ENCODE peak calls at places on chromosome 19, in seven cellular contexts. G is astrocyte, Z is body of pancreas, I is right lobe of liver, O is BE2C, R is adipocyte, F is uterus. Q is an unnamed sample. For H3K4me1, the result is how much of the 10 kb centered on the place peaks cover.

GRCh38 chr19:41813911-41814310 is 17.5 kb downstream of the CEACAM3 start:
- DNase-seq in F (no peak), I (no peak), G (no peak), O (no peak), R (no peak), Z (no peak), Q (no peak)

GRCh38 chr19:7690779-7691258 is 10.2 kb downstream of the TRAPPC5 start:
- DNase-seq in Z (no peak), G (no peak), I (no peak), F (no peak), R (no peak), O (no peak), Q (no peak)

GRCh38 chr19:54609356-54609791 is 15.9 kb downstream of the LILRA1 start:
- DNase-seq in F (no peak), I (no peak), R (no peak), Z (no peak), G (no peak), O (no peak), Q (no peak)

GRCh38 chr19:10416380-10417257 is 3.7 kb upstream of the PDE4A start:
- DNase-seq in O (peak), I (peak), G (peak), F (no peak), R (peak), Z (peak), Q (peak)

GRCh38 chr19:40982594-40983101 is 8.4 kb upstream of the CYP2B6 start:
- DNase-seq in O (no peak), Z (no peak), G (peak), R (no peak), I (no peak), F (no peak), Q (no peak)

GRCh38 chr19:6773323-6773931 is 919 bp downstream of the VAV1 start:
- DNase-seq in I (peak), G (no peak), F (no peak), O (no peak), Z (no peak), R (no peak), Q (no peak)

GRCh38 chr19:55158848-55159793 is 1.6 kb upstream of the TNNI3 start:
- DNase-seq in I (no peak), Z (no peak), G (no peak), O (no peak), F (no peak), R (no peak), Q (no peak)

GRCh38 chr19:6996810-6997209 is 24.4 kb downstream of the MBD3L2B start:
- DNase-seq in R (no peak), I (no peak), F (no peak), Z (no peak), O (no peak), G (no peak), Q (no peak)

GRCh38 chr19:10852098-10852800 is 4.0 kb downstream of the C19orf38 start:
- DNase-seq in G (peak), Z (no peak), I (no peak), O (no peak), R (peak), F (no peak), Q (no peak)

GRCh38 chr19:39870171-39870971 is 24.2 kb upstream of the FBL start:
- DNase-seq in I (no peak), Z (no peak), R (no peak), O (no peak), F (no peak), G (no peak), Q (no peak)

GRCh38 chr19:1411255-1412191 is 4.1 kb downstream of the DAZAP1 start:
- DNase-seq in Z (peak), G (peak), I (no peak), R (no peak), O (peak), F (no peak), Q (no peak)
- H3K4me1 ChIP-seq in Z (half or more), G (half or more), I (under half), R (half or more), O (under half), F (half or more), Q (half or more)

DNA sequence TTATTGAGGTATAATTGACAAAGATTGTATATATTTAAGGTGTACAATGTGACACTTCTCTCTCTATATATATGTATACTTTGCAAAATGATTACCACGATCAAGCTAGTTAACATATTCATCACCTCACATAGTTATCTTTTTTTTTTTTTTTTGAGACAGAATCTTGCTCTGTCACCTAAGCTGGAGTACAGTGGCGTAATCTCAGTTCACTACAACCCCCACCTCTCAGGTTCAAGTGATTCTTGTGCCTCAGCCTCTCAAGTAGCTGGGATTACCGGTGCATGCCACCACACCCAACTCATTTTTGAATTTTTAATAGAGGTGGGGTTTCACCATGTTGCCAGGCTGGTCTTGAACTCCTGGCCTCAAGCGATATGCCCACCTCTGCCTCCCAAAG is 3.7 kb downstream of the ZSCAN4 start:
- DNase-seq in Z (no peak), I (no peak), G (no peak), R (no peak), F (no peak), O (no peak), Q (no peak)
- H3K4me1 ChIP-seq in Z (under half), I (under half), G (under half), R (under half), F (under half), O (under half), Q (under half)

GRCh38 chr19:540867-541637 is 2.8 kb upstream of the GZMM start:
- DNase-seq in F (no peak), O (no peak), Z (no peak), R (no peak), G (no peak), I (peak), Q (no peak)

GRCh38 chr19:539429-540030 is 4.3 kb upstream of the GZMM start:
- DNase-seq in Z (no peak), G (no peak), I (no peak), R (no peak), O (no peak), F (no peak), Q (no peak)

GRCh38 chr19:536031-536880 is 4.7 kb downstream of the CDC34 start:
- DNase-seq in O (no peak), F (no peak), G (no peak), Z (no peak), I (peak), R (no peak), Q (no peak)

GRCh38 chr19:536881-537404 is 5.4 kb downstream of the CDC34 start:
- DNase-seq in G (no peak), R (no peak), Z (no peak), F (no peak), O (no peak), I (peak), Q (no peak)

GRCh38 chr19:538641-539428 is 5.0 kb upstream of the GZMM start:
- DNase-seq in O (no peak), F (no peak), G (no peak), I (no peak), Z (no peak), R (no peak), Q (no peak)
- H3K4me1 ChIP-seq in O (under half), F (under half), G (under half), I (under half), Z (under half), R (under half), Q (under half)

GRCh38 chr19:14555918-14556661 is 15.8 kb downstream of the NDUFB7 start:
- DNase-seq in F (no peak), R (no peak), Z (no peak), I (no peak), O (no peak), G (peak), Q (no peak)
- H3K4me1 ChIP-seq in F (under half), R (under half), Z (under half), I (under half), O (under half), G (under half), Q (under half)

DNA sequence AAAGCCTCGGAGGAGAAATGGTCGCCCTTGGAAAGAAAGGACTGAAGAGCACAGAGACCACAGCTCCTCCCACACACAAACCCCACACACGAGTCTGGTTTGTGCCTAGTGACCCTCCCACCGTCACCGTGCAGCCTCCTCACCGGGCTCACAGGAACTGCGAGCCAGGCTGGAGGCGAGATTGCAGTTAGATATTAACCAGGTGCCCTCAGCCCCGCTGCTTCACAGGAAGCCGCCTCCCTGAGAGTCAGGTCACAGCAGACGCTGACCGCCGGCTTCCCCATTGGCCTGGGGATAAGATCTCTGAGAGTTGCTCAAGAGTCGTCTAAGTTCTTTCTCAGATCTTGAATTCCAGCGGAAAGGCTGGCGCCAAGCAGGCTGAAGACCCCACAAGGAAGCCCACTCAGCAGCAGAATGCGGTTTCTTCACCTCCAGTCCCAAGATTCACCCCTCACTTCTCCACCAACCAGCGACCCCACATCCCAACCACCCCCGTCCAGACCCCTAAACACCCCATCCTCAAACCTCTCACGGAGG is 844 bp downstream of the ZNF44 start:
- DNase-seq in I (peak), F (peak), R (peak), Z (peak), O (peak), G (peak), Q (peak)
- H3K4me1 ChIP-seq in I (under half), F (under half), R (under half), Z (under half), O (under half), G (under half), Q (under half)

GRCh38 chr19:46225558-46226004 is 4.0 kb upstream of the IGFL1 start:
- DNase-seq in O (no peak), I (no peak), F (no peak), R (peak), G (peak), Z (no peak), Q (no peak)
- H3K4me1 ChIP-seq in O (under half), I (under half), F (under half), R (under half), G (under half), Z (under half), Q (under half)

GRCh38 chr19:5127710-5128109 is 158.8 kb downstream of the KDM4B start:
- DNase-seq in G (no peak), F (no peak), O (peak), Z (no peak), R (no peak), I (no peak), Q (no peak)

GRCh38 chr19:5129691-5130090 is 160.8 kb downstream of the KDM4B start:
- DNase-seq in O (no peak), G (no peak), Z (no peak), F (no peak), R (no peak), I (no peak), Q (no peak)

GRCh38 chr19:5130371-5131030 is 161.6 kb downstream of the KDM4B start:
- DNase-seq in G (no peak), O (no peak), Z (peak), R (no peak), F (no peak), I (no peak), Q (peak)

GRCh38 chr19:5128251-5128931 is 159.5 kb downstream of the KDM4B start:
- DNase-seq in Z (peak), O (peak), R (peak), I (peak), F (peak), G (peak), Q (no peak)

GRCh38 chr19:5128932-5129389 is 160.0 kb downstream of the KDM4B start:
- DNase-seq in F (peak), Z (peak), G (no peak), R (no peak), O (no peak), I (no peak), Q (no peak)
- H3K4me1 ChIP-seq in F (under half), Z (half or more), G (under half), R (under half), O (under half), I (under half), Q (under half)

DNA sequence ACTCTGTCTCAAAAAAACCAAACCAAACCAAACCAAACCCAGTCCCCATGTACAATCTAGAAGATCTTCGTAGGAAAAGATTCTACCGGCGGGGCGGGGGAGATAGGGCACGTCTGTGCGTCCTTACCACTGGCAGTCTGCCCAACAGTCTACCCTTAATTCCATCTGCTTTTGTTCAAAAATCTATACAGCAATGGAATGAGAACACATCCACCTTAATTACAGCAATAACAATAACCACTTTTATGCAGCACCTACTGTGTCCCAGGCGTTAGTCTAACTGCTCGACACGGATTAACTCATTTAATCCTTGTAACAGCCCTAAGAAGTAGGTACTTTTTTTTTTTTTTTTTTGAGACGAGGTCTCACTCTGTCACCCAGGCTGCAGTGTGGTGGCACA is 2.5 kb upstream of the ATF5 start:
- DNase-seq in G (no peak), I (no peak), O (no peak), Z (no peak), R (no peak), F (no peak), Q (no peak)
- H3K4me1 ChIP-seq in G (under half), I (under half), O (under half), Z (under half), R (under half), F (under half), Q (under half)

GRCh38 chr19:16366056-16366432 is 41.4 kb downstream of the KLF2 start:
- DNase-seq in O (no peak), I (no peak), G (no peak), R (no peak), F (no peak), Z (no peak), Q (no peak)

GRCh38 chr19:16368385-16369305 is 44.0 kb downstream of the KLF2 start:
- DNase-seq in G (no peak), F (no peak), R (no peak), Z (no peak), O (no peak), I (no peak), Q (peak)

GRCh38 chr19:16366433-16367268 is 42.0 kb downstream of the KLF2 start:
- DNase-seq in O (no peak), G (no peak), F (no peak), I (no peak), R (no peak), Z (no peak), Q (no peak)

GRCh38 chr19:16365300-16365996 is 40.8 kb downstream of the KLF2 start:
- DNase-seq in Z (no peak), F (no peak), I (no peak), G (no peak), O (no peak), R (no peak), Q (no peak)

GRCh38 chr19:16367269-16367683 is 42.6 kb downstream of the KLF2 start:
- DNase-seq in I (no peak), R (no peak), G (no peak), Z (no peak), F (no peak), O (no peak), Q (peak)
- H3K4me1 ChIP-seq in I (under half), R (under half), G (under half), Z (under half), F (under half), O (under half), Q (half or more)

Q was measured in effector memory CD4-positive, alpha-beta T cell.